ENCODE peak calls at places on chromosomes 1 and 21, in six cellular contexts. V, W, U, P, F and X are unnamed samples.

GRCh38 chr1:178870944-178871343 is at the start of gene ANGPTL1:
- DNase-seq in F (no peak), U (no peak), W (no peak), P (no peak), V (no peak), X (no peak)

GRCh38 chr1:242425232-242425631 is 99.3 kb downstream of the PLD5 start:
- DNase-seq in W (no peak), F (no peak), V (no peak), U (no peak), P (no peak), X (no peak)

GRCh38 chr1:20282544-20282943 is 8.1 kb upstream of the VWA5B1 start:
- DNase-seq in F (no peak), P (no peak), V (no peak), W (no peak), U (no peak), X (no peak)

GRCh38 chr1:89221341-89221740 is 22.6 kb upstream of the GBP4 start:
- DNase-seq in U (no peak), W (no peak), P (no peak), V (no peak), F (no peak), X (no peak)

GRCh38 chr1:203288351-203288894 is 16.9 kb upstream of the BTG2 start:
- DNase-seq in P (no peak), W (no peak), V (no peak), F (no peak), U (no peak), X (no peak)

GRCh38 chr21:36676039-36676950 is 22.6 kb upstream of the SIM2 start:
- DNase-seq in W (no peak), V (no peak), P (no peak), U (no peak), F (no peak), X (no peak)

GRCh38 chr1:21338568-21339401 is 48.5 kb upstream of the ECE1 start:
- DNase-seq in P (peak), F (no peak), U (no peak), V (no peak), W (no peak), X (peak)

GRCh38 chr1:222754386-222755139 is 17.6 kb downstream of the FAM177B start:
- DNase-seq in W (no peak), F (no peak), V (no peak), U (no peak), P (no peak), X (no peak)

GRCh38 chr1:174965006-174965971 is 34.5 kb upstream of the CACYBP start:
- DNase-seq in F (no peak), P (peak), W (no peak), V (peak), U (no peak), X (no peak)

GRCh38 chr1:30415171-30415940 is 308.0 kb downstream of the MATN1 start:
- DNase-seq in V (no peak), P (no peak), U (peak), F (peak), W (no peak), X (no peak)